ENCODE peak calls at places on chromosome 19, in seven cellular contexts. V is psoas muscle; X is fibroblast of pulmonary artery; Q is CD8-positive, alpha-beta T cell; I is Calu3; J is AG10803; T is thoracic aorta. N is an unnamed sample.

GRCh38 chr19:50224986-50225747 is 21.7 kb downstream of the MYH14 start:
- DNase-seq in V (no peak), X (no peak), Q (no peak), I (no peak), J (no peak), T (no peak), N (no peak)

GRCh38 chr19:41998246-41999020 is 4.4 kb upstream of the ATP1A3 start:
- DNase-seq in V (no peak), X (peak; percentile 29), Q (peak; percentile 20), I (peak; percentile 74), J (peak; percentile 42), T (no peak), N (peak; percentile 56)

GRCh38 chr19:17512574-17512939 is 1.1 kb downstream of the PGLS start:
- DNase-seq in V (no peak), X (no peak), Q (no peak), I (no peak), J (no peak), T (no peak), N (no peak)

GRCh38 chr19:4694211-4694987 is 24.3 kb upstream of the MYDGF start:
- DNase-seq in V (peak; percentile 97), X (peak; percentile 91), Q (no peak), I (peak; percentile 43), J (peak; percentile 84), T (no peak), N (no peak)

GRCh38 chr19:35133826-35134225 is 1.0 kb downstream of the LGI4 start:
- DNase-seq in V (no peak), X (no peak), Q (no peak), I (no peak), J (no peak), T (no peak), N (no peak)

GRCh38 chr19:45099465-45100201 is 6.7 kb downstream of the PPP1R37 start:
- DNase-seq in V (peak; percentile 70), X (no peak), Q (no peak), I (peak; percentile 43), J (no peak), T (no peak), N (no peak)

GRCh38 chr19:4929186-4929585 is 19.9 kb downstream of the UHRF1 start:
- DNase-seq in V (no peak), X (no peak), Q (no peak), I (no peak), J (no peak), T (no peak), N (no peak)

GRCh38 chr19:33883869-33884519 is 87.3 kb downstream of the KCTD15 start:
- DNase-seq in V (no peak), X (peak; percentile 38), Q (no peak), I (no peak), J (no peak), T (no peak), N (no peak)

GRCh38 chr19:4256563-4256962 is 9.7 kb downstream of the YJU2 start:
- DNase-seq in V (no peak), X (no peak), Q (no peak), I (no peak), J (no peak), T (no peak), N (no peak)

GRCh38 chr19:43780706-43781525 is at the start of gene KCNN4:
- DNase-seq in V (no peak), X (peak; percentile 19), Q (peak; percentile 67), I (peak; percentile 79), J (peak; percentile 62), T (no peak), N (no peak)

GRCh38 chr19:3981736-3982681 is 3.3 kb downstream of the EEF2 start:
- DNase-seq in V (no peak), X (no peak), Q (no peak), I (no peak), J (no peak), T (no peak), N (no peak)

GRCh38 chr19:49767380-49767779 is 579 bp downstream of the AP2A1 start:
- DNase-seq in V (no peak), X (no peak), Q (no peak), I (no peak), J (no peak), T (no peak), N (no peak)

GRCh38 chr19:8526345-8527062 is 12.5 kb upstream of the ZNF414 start:
- DNase-seq in V (peak; percentile 91), X (peak; percentile 93), Q (no peak), I (peak; percentile 92), J (peak; percentile 88), T (peak; percentile 77), N (peak; percentile 90)

GRCh38 chr19:56839665-56840451 is 668 bp downstream of the PEG3 start:
- DNase-seq in V (peak; percentile 93), X (peak; percentile 70), Q (no peak), I (no peak), J (peak; percentile 1), T (peak; percentile 94), N (no peak)

DNA sequence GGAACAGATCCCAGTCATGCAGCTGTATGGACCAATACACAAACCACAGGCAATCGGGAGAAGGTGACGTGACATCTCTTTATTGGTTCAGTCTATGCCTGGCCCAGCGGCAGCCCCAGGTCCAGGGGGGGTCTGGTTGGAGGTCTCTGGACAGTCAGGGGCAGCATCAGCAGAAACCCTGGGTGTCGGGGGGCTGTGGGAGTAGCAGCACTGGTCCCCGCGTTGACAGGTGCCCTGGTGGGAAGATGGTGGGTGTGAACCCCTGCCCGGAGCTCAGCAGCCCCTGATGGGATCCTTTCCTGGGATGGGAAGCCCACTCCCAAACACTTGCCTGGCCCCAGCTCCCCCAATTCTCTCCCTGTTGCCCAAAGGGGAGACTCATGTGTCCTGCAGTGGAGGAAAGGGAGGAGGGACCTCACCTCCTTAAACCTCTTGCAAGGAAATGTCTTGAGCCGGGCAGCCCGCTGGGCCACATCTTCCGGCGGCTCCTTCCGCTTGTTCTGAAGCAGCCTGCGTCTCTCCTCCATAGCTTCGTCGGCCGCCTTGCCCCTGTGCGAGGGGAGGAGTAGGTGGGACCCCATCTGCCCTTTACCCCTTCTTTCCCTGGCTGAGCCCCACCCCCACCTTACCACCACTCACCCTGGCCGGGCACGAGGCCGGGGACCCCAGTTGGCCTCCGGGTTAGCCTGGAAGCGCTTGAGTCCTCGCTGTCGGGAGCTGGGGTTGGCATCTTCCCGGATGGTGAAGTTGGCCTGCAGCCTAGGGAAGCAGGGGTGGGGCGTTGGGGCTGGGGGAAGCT is 2.4 kb upstream of the LYL1 start:
- DNase-seq in V (no peak), X (no peak), Q (peak; percentile 50), I (no peak), J (no peak), T (no peak), N (no peak)
- TF ChIP-seq CTCF in V (no peak), X (no peak), Q (no peak), I (no peak), J (no peak), T (no peak), N (no peak)

DNA sequence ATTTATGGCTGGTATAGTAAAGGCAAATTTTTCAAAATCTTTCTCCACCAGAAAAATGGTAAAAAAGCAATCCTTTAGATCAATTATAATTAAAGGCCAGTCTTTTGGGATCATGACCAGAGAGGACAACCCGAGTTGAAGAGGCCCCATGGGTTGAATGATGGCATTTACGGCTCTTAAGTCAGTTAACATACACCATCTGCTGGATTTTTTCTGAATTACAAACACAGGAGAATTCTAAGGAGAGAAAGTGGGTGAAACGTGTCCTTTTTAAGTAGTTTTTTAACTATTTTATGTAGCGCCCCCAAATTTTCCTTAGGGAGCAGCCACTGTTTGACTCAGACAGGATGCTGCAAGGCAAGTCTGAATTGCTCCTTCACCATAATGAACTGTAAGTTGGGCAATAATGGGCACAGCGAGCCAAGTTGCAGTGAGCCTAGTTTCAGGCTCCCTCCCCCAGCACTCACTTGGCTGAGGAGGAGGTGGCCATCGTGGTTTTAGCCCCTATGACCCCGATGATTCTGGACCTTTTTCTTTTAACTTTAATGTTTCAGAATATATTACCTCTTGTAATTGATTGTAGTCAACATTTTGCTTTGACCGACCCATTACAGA is 13.6 kb upstream of the ZNF611 start:
- DNase-seq in V (no peak), X (peak; percentile 61), Q (no peak), I (no peak), J (peak; percentile 45), T (no peak), N (no peak)
- TF ChIP-seq CTCF in V (peak; percentile 27), X (peak; percentile 34), Q (peak; percentile 68), I (no peak), J (peak; percentile 46), T (peak; percentile 52), N (peak; percentile 56)

GRCh38 chr19:39345956-39346355 is 3.7 kb downstream of the SAMD4B start:
- DNase-seq in V (no peak), X (no peak), Q (no peak), I (no peak), J (no peak), T (no peak), N (no peak)
- TF ChIP-seq CTCF in V (no peak), X (no peak), Q (no peak), I (no peak), J (peak; percentile 13), T (no peak), N (peak; percentile 24)

DNA sequence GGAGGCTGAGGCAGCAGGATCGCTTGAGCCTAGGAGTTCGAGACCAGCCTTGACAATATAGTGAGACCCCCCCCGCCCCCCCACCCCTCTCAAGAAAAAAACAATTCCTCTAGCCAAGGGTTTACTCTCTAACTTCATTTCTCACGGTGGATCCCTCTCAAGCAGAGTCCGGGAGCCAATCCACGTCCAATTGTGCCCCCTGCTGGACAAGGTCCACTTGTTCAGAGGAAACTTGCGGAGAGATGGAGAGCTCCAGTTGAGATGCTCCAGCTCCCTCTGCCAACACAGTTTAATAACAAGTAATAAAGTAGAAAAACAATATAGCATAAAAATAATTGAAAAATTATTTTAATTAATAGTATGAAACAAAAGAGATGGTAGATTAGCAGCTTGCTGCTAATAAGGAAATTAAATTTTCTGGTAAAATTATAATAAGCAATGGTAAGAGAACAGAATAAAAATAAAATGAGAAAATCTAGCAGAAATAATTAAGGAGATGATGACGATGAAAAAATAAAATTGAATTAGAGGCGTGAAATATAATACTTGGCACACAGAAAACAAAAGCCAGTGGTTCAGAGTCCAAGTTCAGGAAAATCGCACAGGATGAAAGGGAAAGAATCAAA is 14.5 kb upstream of the SIGLEC14 start:
- DNase-seq in V (peak; percentile 73), X (peak; percentile 88), Q (peak; percentile 41), I (peak; percentile 82), J (peak; percentile 73), T (no peak), N (peak; percentile 69)
- TF ChIP-seq CTCF in V (peak; percentile 54), X (peak; percentile 76), Q (peak; percentile 17), I (peak; percentile 53), J (peak; percentile 78), T (peak; percentile 53), N (peak; percentile 74)

GRCh38 chr19:21580101-21580500 is 74.7 kb downstream of the ZNF429 start:
- DNase-seq in V (no peak), X (no peak), Q (no peak), I (no peak), J (no peak), T (no peak), N (no peak)

GRCh38 chr19:21568816-21569496 is 63.6 kb downstream of the ZNF429 start:
- DNase-seq in V (peak; percentile 78), X (peak; percentile 15), Q (peak; percentile 92), I (no peak), J (peak; percentile 74), T (peak; percentile 39), N (no peak)

GRCh38 chr19:21569497-21569870 is 64.1 kb downstream of the ZNF429 start:
- DNase-seq in V (no peak), X (no peak), Q (peak; percentile 66), I (no peak), J (no peak), T (no peak), N (no peak)

GRCh38 chr19:21571316-21571715 is 65.9 kb downstream of the ZNF429 start:
- DNase-seq in V (no peak), X (no peak), Q (no peak), I (no peak), J (no peak), T (no peak), N (no peak)

GRCh38 chr19:21574607-21575006 is 69.2 kb downstream of the ZNF429 start:
- DNase-seq in V (no peak), X (no peak), Q (no peak), I (no peak), J (no peak), T (no peak), N (no peak)
- TF ChIP-seq CTCF in V (no peak), X (no peak), Q (no peak), I (no peak), J (no peak), T (no peak), N (no peak)